ENCODE peak calls at places on chromosomes 3 and 15, in eight cellular contexts. D is stomach, R is spleen, G is suprapubic skin, E is breast epithelium, N is transverse colon, H is vagina, S is endothelial cell of umbilical vein. O is an unnamed sample. For H3K4me1, the result is how much of the 10 kb centered on the place peaks cover.

GRCh38 chr3:138354376-138354775 is 6.0 kb downstream of the MRAS start:
- DNase-seq in E (no peak), R (no peak), D (no peak), N (no peak), S (no peak), G (no peak), H (no peak), O (no peak)

GRCh38 chr3:58234516-58234931 is 3.1 kb upstream of the ABHD6 start:
- DNase-seq in N (no peak), D (no peak), H (no peak), S (no peak), R (no peak), G (no peak), E (no peak), O (no peak)

GRCh38 chr3:138774529-138775253 is 60.0 kb downstream of the PIK3CB start:
- DNase-seq in G (no peak), R (no peak), H (peak), E (peak), S (peak), N (peak), D (peak), O (peak)

GRCh38 chr3:9185701-9186100 is 63.7 kb downstream of the SRGAP3 start:
- DNase-seq in R (no peak), G (no peak), S (no peak), D (no peak), N (no peak), H (no peak), E (no peak), O (no peak)

GRCh38 chr15:55791576-55792400 is 48.8 kb upstream of the PRTG start:
- DNase-seq in N (no peak), E (no peak), R (no peak), S (peak), D (no peak), G (no peak), H (no peak), O (peak)

GRCh38 chr15:47983533-47983932 is 137.3 kb upstream of the SLC24A5 start:
- DNase-seq in D (no peak), E (no peak), N (no peak), H (no peak), R (no peak), G (no peak), S (no peak), O (no peak)

GRCh38 chr15:70088887-70089691 is 8.6 kb downstream of the TLE3 start:
- DNase-seq in H (no peak), D (no peak), N (no peak), S (no peak), G (no peak), E (no peak), R (peak), O (peak)

GRCh38 chr3:58034738-58035511 is 26.7 kb downstream of the FLNB start:
- DNase-seq in H (no peak), N (no peak), E (no peak), G (no peak), R (peak), D (no peak), S (no peak), O (no peak)

GRCh38 chr3:52851348-52851747 is 16.5 kb upstream of the MUSTN1 start:
- DNase-seq in H (no peak), D (no peak), E (no peak), S (peak), R (peak), G (no peak), N (no peak), O (peak)

GRCh38 chr3:87069021-87069420 is 78.1 kb upstream of the VGLL3 start:
- DNase-seq in D (no peak), R (no peak), E (no peak), H (no peak), N (no peak), G (no peak), S (no peak), O (no peak)

GRCh38 chr15:65054333-65055200 is 9.4 kb downstream of the SLC51B start:
- DNase-seq in D (peak), H (peak), N (peak), R (peak), G (peak), E (peak), S (peak), O (peak)

GRCh38 chr3:174955513-174956001 is 96.4 kb downstream of the NAALADL2 start:
- DNase-seq in N (no peak), E (no peak), H (no peak), R (no peak), S (peak), D (no peak), G (peak), O (no peak)

GRCh38 chr15:44482088-44482487 is 54.7 kb downstream of the CTDSPL2 start:
- DNase-seq in N (no peak), H (no peak), G (no peak), E (no peak), S (no peak), R (no peak), D (no peak), O (no peak)

GRCh38 chr15:40441012-40441735 is 421 bp downstream of the BAHD1 start:
- DNase-seq in D (no peak), S (peak), N (no peak), E (no peak), H (no peak), R (peak), G (no peak), O (no peak)

GRCh38 chr15:40443255-40443654 is 2.5 kb downstream of the BAHD1 start:
- DNase-seq in G (no peak), D (no peak), S (no peak), R (no peak), E (no peak), N (no peak), H (no peak), O (peak)

GRCh38 chr15:40443846-40444245 is 3.1 kb downstream of the BAHD1 start:
- DNase-seq in E (no peak), S (no peak), D (no peak), N (no peak), R (no peak), G (no peak), H (no peak), O (peak)

GRCh38 chr15:40440300-40441011 is at the start of gene BAHD1:
- DNase-seq in S (peak), D (peak), N (peak), R (peak), G (peak), H (peak), E (peak), O (peak)

DNA sequence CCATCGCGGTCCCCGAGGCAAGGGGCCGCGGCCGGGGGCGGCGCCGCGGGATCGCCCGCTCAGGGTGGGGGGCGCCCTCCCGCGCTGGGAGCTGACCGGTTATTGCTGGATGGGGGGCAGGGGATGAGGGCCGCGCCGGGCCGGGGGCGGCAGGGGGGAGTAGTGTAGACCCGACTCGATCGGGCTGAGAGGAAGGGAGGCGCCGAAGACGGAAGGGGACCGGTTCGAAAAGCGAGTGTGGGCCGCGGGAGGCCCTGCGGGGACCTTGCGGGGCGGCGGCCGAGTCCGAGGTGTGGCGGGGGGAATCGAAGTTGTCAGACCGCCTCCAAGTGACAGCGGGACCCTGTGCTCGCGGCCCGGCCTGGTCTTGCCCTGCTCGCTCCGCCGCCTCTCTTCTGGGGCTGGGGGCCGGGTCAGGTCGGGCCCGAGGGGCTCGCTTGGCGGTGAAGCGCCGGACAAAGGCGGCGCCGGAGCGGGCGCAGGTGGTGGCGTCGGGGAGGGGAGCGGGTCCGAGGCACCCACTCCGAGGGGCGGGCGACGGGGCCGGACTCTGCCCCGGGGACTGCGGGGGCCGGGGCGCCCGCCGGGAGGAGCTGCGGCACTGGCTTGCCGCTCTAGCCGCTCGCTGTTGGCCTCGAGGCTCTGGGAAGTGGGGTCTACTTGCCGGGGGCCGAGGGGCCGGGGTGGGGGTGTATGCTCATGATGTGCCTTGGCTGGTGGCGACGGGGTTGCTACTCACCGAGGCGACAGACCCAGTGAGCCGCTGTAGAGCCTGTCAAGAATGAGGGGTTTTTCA is 1.2 kb downstream of the BAHD1 start:
- DNase-seq in G (no peak), D (no peak), R (peak), H (no peak), N (peak), S (peak), E (no peak), O (no peak)
- H3K4me1 ChIP-seq in G (half or more), D (half or more), R (under half), H (half or more), N (under half), S (under half), E (under half), O (half or more)

GRCh38 chr3:98733778-98734281 is 29.3 kb upstream of the ST3GAL6 start:
- DNase-seq in E (no peak), H (no peak), D (no peak), G (no peak), R (no peak), S (peak), N (peak), O (no peak)
- TF ChIP-seq POLR2A in E (no peak), H (no peak), D (no peak), G (no peak), R (no peak), S (no peak), N (no peak), O (no peak)

GRCh38 chr3:165389064-165389463 is 192.9 kb upstream of the SLITRK3 start:
- DNase-seq in E (no peak), N (no peak), R (no peak), H (no peak), G (no peak), D (no peak), S (no peak), O (no peak)
- TF ChIP-seq POLR2AphosphoS5 in E (no peak), N (peak), R (no peak), H (no peak), G (no peak), D (no peak), S (no peak), O (no peak)

DNA sequence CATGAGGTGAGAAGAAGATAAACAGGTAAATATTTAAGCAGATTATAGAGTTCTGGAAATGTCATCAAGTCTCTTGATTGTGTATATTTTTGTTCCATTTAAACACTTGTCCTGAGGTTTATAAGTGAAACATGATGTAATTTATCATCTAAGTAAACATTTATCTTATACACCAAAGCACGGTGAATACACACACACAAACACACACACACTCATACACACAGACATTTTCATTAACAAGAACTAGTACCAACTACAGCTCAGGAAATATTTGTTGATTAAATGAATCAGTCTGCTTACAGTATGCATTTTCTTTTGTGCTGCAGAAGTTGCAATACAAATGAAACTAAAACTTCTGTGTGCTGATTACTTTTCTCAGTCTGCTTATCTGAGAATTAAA is 357.3 kb downstream of the ZBTB20 start:
- DNase-seq in D (no peak), S (no peak), H (no peak), G (no peak), R (no peak), N (no peak), E (no peak), O (no peak)
- H3K4me1 ChIP-seq in D (under half), S (under half), H (under half), G (under half), R (under half), N (under half), E (under half), O (under half)

GRCh38 chr15:50501815-50502214 is 44.7 kb downstream of the USP50 start:
- DNase-seq in E (no peak), N (no peak), G (no peak), S (no peak), H (no peak), R (no peak), D (no peak), O (no peak)
- TF ChIP-seq POLR2A in E (no peak), N (no peak), G (no peak), S (no peak), H (no peak), R (no peak), D (no peak), O (no peak)

O was measured in upper lobe of left lung.